ENCODE peak calls at places on chromosomes 13 and 19, in ten cellular contexts. J is IMR-90, C is breast epithelium, Q is esophagus muscularis mucosa, S is heart left ventricle, D is testis, K is transverse colon, M is Peyer's patch, H is adrenal gland, A is lower leg skin. Z is an unnamed sample.
A peak's percentile ranks its signal among the peaks of the same experiment; 100 is the strongest.

GRCh38 chr19:1407662-1408299 is 395 bp downstream of the DAZAP1 start:
- DNase-seq in J (no peak), C (no peak), Q (no peak), S (no peak), D (no peak), K (peak; percentile 34), M (no peak), H (no peak), A (no peak), Z (no peak)

GRCh38 chr13:26965976-26966375 is 205.4 kb upstream of the GPR12 start:
- DNase-seq in J (peak; percentile 93), C (no peak), Q (no peak), S (peak; percentile 85), D (peak; percentile 62), K (no peak), M (no peak), H (peak; percentile 37), A (no peak), Z (no peak)

GRCh38 chr13:91817250-91817649 is 418.8 kb downstream of the GPC5 start:
- DNase-seq in J (peak; percentile 13), C (no peak), Q (no peak), S (no peak), D (no peak), K (no peak), M (no peak), H (no peak), A (no peak), Z (no peak)

GRCh38 chr19:1825909-1826556 is 14.0 kb upstream of the ATP8B3 start:
- DNase-seq in J (peak; percentile 56), C (peak; percentile 79), Q (no peak), S (peak; percentile 69), D (peak; percentile 89), K (peak; percentile 75), M (peak; percentile 86), H (peak; percentile 94), A (peak; percentile 94), Z (no peak)

GRCh38 chr13:95644611-95645052 is at the start of gene DZIP1:
- DNase-seq in J (peak; percentile 83), C (no peak), Q (no peak), S (peak; percentile 81), D (peak; percentile 83), K (peak; percentile 65), M (peak; percentile 57), H (peak; percentile 74), A (peak; percentile 92), Z (no peak)

GRCh38 chr13:113854238-113855011 is 9.5 kb downstream of the GAS6 start:
- DNase-seq in J (peak; percentile 81), C (peak; percentile 43), Q (no peak), S (peak; percentile 70), D (peak; percentile 55), K (no peak), M (peak; percentile 52), H (no peak), A (peak; percentile 85), Z (no peak)

GRCh38 chr13:110106726-110107125 is 200.2 kb downstream of the COL4A1 start:
- DNase-seq in J (no peak), C (no peak), Q (peak; percentile 92), S (peak; percentile 58), D (peak; percentile 64), K (peak; percentile 29), M (no peak), H (peak; percentile 72), A (no peak), Z (peak; percentile 84)

GRCh38 chr13:34657716-34658115 is 284.4 kb upstream of the NBEA start:
- DNase-seq in J (peak; percentile 24), C (no peak), Q (no peak), S (no peak), D (no peak), K (no peak), M (no peak), H (no peak), A (no peak), Z (no peak)

GRCh38 chr19:30530751-30531150 is 158.6 kb downstream of the ZNF536 start:
- DNase-seq in J (no peak), C (no peak), Q (no peak), S (no peak), D (no peak), K (no peak), M (no peak), H (no peak), A (peak; percentile 63), Z (no peak)

GRCh38 chr13:47549219-47549752 is 451.8 kb downstream of the SUCLA2 start:
- DNase-seq in J (no peak), C (no peak), Q (no peak), S (no peak), D (no peak), K (no peak), M (no peak), H (no peak), A (no peak), Z (no peak)

GRCh38 chr13:41708648-41709175 is 251.4 kb downstream of the RGCC start:
- DNase-seq in J (no peak), C (no peak), Q (no peak), S (peak; percentile 27), D (no peak), K (no peak), M (no peak), H (no peak), A (no peak), Z (no peak)

GRCh38 chr19:15195381-15195964 is 5.3 kb downstream of the NOTCH3 start:
- DNase-seq in J (peak; percentile 61), C (peak; percentile 85), Q (no peak), S (peak; percentile 64), D (no peak), K (peak; percentile 29), M (no peak), H (no peak), A (peak; percentile 92), Z (no peak)

GRCh38 chr13:113740661-113741060 is 18.4 kb upstream of the TMEM255B start:
- DNase-seq in J (no peak), C (no peak), Q (no peak), S (no peak), D (no peak), K (no peak), M (peak; percentile 35), H (no peak), A (no peak), Z (no peak)

GRCh38 chr19:17325881-17326594 is 8.6 kb downstream of the ANO8 start:
- DNase-seq in J (no peak), C (no peak), Q (no peak), S (no peak), D (peak; percentile 84), K (no peak), M (no peak), H (peak; percentile 67), A (peak; percentile 93), Z (no peak)

GRCh38 chr13:30808600-30808999 is 73.3 kb downstream of the ALOX5AP start:
- DNase-seq in J (no peak), C (no peak), Q (no peak), S (no peak), D (no peak), K (no peak), M (no peak), H (no peak), A (no peak), Z (no peak)

DNA sequence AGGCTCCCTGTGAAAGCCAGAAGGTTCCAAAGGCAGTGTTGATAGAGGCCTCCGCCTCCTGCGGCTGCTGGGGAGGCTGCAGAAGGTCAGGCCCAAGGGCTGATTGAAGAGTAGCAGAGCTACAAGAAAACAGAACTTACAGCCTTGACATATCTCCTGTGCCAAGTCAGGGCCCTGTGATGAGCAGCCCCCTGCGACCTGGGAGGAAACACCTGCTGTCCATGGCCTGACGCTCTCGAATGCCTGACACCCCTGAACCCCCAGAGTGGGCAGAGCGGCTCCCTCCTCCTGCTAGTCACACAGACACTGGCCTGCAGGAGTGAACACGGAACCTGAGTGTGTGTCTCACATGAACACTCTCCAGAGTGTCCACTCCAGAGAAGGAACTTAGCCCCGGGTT is 38.2 kb upstream of the TUBGCP3 start:
- DNase-seq in J (no peak), C (no peak), Q (no peak), S (no peak), D (no peak), K (no peak), M (no peak), H (no peak), A (peak; percentile 39), Z (no peak)
- TF ChIP-seq POLR2A in J (no peak), C (no peak), Q (no peak), S (no peak), D (no peak), K (no peak), M (no peak), H (no peak), A (no peak), Z (no peak)

GRCh38 chr19:13839193-13839937 is 37.6 kb upstream of the NANOS3 start:
- DNase-seq in J (peak; percentile 84), C (peak; percentile 89), Q (peak; percentile 97), S (peak; percentile 95), D (peak; percentile 79), K (peak; percentile 88), M (peak; percentile 83), H (peak; percentile 85), A (peak; percentile 97), Z (no peak)
- H3K4me3 ChIP-seq in J (peak overlapping the region; percentile 95), C (peak overlapping the region; percentile 99), Q (peak overlapping the region; percentile 85), S (peak overlapping the region; percentile 93), D (peak overlapping the region; percentile 86), K (peak overlapping the region; percentile 83), M (peak overlapping the region; percentile 92), H (no peak overlapping the region), A (peak overlapping the region; percentile 92), Z (peak overlapping the region; percentile 100)

DNA sequence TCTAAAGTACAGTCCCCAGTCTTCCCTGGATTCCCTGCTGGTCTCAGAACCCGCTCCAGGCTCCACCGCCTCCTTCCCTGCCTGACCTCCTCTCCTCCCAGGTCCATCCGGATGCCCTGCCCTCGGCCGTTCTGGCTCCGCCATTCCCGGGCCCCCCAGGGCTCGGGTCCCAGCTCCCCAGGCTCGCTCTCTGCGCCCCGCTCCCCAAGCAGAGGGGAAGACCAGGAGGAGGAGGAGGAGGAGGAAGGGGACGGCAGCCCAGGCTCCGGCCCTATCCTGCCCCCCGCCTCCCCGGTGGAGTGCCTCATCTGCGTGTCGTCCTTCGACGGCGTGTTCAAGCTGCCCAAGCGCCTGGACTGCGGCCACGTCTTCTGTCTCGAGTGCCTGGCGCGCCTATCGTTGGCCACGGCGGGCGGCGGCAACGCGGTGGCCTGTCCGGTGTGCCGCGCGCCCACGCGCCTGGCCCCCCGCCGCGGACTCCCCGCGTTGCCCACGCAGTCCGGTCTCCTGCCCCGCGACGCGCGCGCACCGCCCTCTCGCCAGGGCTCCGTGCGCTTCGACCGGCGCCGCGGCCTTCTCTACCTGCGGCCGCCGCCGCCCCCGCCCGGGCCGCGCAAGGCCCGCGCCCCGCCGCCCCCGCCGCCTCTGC is 647 bp downstream of the RNF225 start:
- DNase-seq in J (no peak), C (no peak), Q (no peak), S (no peak), D (no peak), K (no peak), M (no peak), H (no peak), A (no peak), Z (no peak)
- TF ChIP-seq POLR2A in J (peak; percentile 18), C (no peak), Q (no peak), S (no peak), D (no peak), K (no peak), M (no peak), H (no peak), A (no peak), Z (no peak)

GRCh38 chr13:40648040-40648439 is 18.4 kb downstream of the FOXO1 start:
- DNase-seq in J (no peak), C (no peak), Q (no peak), S (no peak), D (no peak), K (no peak), M (no peak), H (no peak), A (no peak), Z (no peak)
- H3K4me3 ChIP-seq in J (no peak overlapping the region), C (no peak overlapping the region), Q (no peak overlapping the region), S (no peak overlapping the region), D (no peak overlapping the region), K (no peak overlapping the region), M (no peak overlapping the region), H (no peak overlapping the region), A (no peak overlapping the region), Z (no peak overlapping the region)